ENCODE peak calls at places on chromosome 5, in eight cellular contexts. S is aorta, C is dorsolateral prefrontal cortex, H is colonic mucosa, N is BE2C, K is lower leg skin, L is adipocyte, G is cardiac fibroblast. I is an unnamed sample.

GRCh38 chr5:2756764-2757163 is 5.3 kb upstream of the IRX2 start:
- DNase-seq in S (no peak), C (no peak), H (no peak), N (no peak), K (no peak), L (no peak), G (no peak), I (no peak)

GRCh38 chr5:44332360-44332971 is 56.8 kb downstream of the FGF10 start:
- DNase-seq in S (no peak), C (no peak), H (no peak), N (no peak), K (no peak), L (peak), G (peak), I (peak)

GRCh38 chr5:59661306-59661705 is 232.2 kb downstream of the PDE4D start:
- DNase-seq in S (no peak), C (no peak), H (no peak), N (no peak), K (no peak), L (no peak), G (peak), I (no peak)

GRCh38 chr5:107215581-107215980 is 455.2 kb downstream of the EFNA5 start:
- DNase-seq in S (no peak), C (no peak), H (no peak), N (no peak), K (no peak), L (no peak), G (peak), I (no peak)

GRCh38 chr5:33892419-33893151 is 795 bp upstream of the ADAMTS12 start:
- DNase-seq in S (peak), C (no peak), H (no peak), N (no peak), K (no peak), L (peak), G (peak), I (peak)

GRCh38 chr5:124678478-124678877 is 68.0 kb downstream of the ZNF608 start:
- DNase-seq in S (no peak), C (no peak), H (no peak), N (peak), K (no peak), L (no peak), G (no peak), I (no peak)

GRCh38 chr5:139843991-139844390 is 48.4 kb downstream of the PSD2 start:
- DNase-seq in S (peak), C (no peak), H (no peak), N (no peak), K (no peak), L (no peak), G (no peak), I (no peak)

GRCh38 chr5:30040483-30041116 is 1152.9 kb upstream of the CDH6 start:
- DNase-seq in S (no peak), C (no peak), H (peak), N (peak), K (no peak), L (peak), G (peak), I (peak)

GRCh38 chr5:94674841-94675382 is 56.4 kb downstream of the SLF1 start:
- DNase-seq in S (no peak), C (no peak), H (no peak), N (no peak), K (no peak), L (peak), G (peak), I (peak)

GRCh38 chr5:142587354-142587965 is 98.4 kb downstream of the FGF1 start:
- DNase-seq in S (no peak), C (no peak), H (peak), N (peak), K (peak), L (peak), G (peak), I (peak)

GRCh38 chr5:45696206-45696836 is at the start of gene HCN1:
- DNase-seq in S (peak), C (peak), H (peak), N (peak), K (peak), L (peak), G (peak), I (peak)

GRCh38 chr5:135039526-135040296 is 5.7 kb upstream of the PITX1 start:
- DNase-seq in S (peak), C (no peak), H (no peak), N (no peak), K (no peak), L (peak), G (no peak), I (no peak)

GRCh38 chr5:146026307-146027010 is 78.9 kb downstream of the PLAC8L1 start:
- DNase-seq in S (no peak), C (no peak), H (no peak), N (no peak), K (no peak), L (no peak), G (no peak), I (no peak)

GRCh38 chr5:113050606-113051391 is 74.2 kb downstream of the DCP2 start:
- DNase-seq in S (no peak), C (no peak), H (no peak), N (no peak), K (no peak), L (peak), G (peak), I (peak)

DNA sequence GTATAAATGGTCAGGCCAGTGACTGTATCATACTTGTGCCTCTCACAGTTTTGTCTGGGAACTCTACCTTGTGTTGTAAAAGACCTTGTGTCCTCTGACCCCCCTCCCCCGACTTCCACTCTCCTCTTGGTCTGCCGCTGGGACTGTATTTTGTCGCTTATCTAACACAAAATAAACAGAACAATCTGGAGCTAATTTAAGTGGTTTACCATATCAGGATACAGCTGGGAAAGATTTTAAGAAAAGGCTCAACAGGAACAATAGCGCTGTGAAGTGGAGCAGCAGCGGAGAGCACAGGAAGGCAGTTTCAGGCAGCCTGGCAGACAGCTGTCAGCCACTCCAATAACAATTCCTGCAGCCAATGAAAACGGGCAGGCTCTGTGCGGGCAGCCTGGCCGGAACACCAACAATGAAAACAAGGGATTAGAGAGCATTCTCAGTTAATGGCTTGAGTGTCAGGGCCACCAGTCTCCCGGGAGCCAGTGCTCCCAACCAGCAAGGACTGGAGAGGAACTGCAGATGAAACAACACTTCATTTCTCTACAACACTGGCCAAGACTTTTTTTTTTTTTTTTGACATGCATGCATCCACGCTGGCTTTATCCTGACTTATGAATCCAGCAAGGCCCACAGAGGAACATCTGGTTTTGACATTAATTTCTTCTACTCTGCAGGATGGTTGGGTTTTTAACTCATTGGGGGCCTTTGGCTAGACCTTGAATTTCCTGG is 76.8 kb downstream of the ARSB start:
- DNase-seq in S (no peak), C (peak), H (peak), N (peak), K (no peak), L (peak), G (peak), I (peak)
- H3K4me3 ChIP-seq in S (no peak), C (peak), H (no peak), N (peak), K (no peak), L (peak), G (peak), I (peak)

GRCh38 chr5:151597749-151598148 is 6.6 kb upstream of the FAT2 start:
- DNase-seq in S (no peak), C (no peak), H (no peak), N (no peak), K (no peak), L (no peak), G (no peak), I (no peak)
- H3K4me3 ChIP-seq in S (no peak), C (no peak), H (no peak), N (no peak), K (no peak), L (no peak), G (no peak), I (no peak)

GRCh38 chr5:131794596-131794995 is 2.2 kb downstream of the FNIP1 start:
- DNase-seq in S (no peak), C (no peak), H (no peak), N (no peak), K (no peak), L (no peak), G (no peak), I (no peak)
- H3K4me3 ChIP-seq in S (no peak), C (peak), H (no peak), N (no peak), K (no peak), L (peak), G (no peak), I (peak)

GRCh38 chr5:14250094-14250777 is 107.1 kb downstream of the TRIO start:
- DNase-seq in S (peak), C (peak), H (peak), N (peak), K (peak), L (peak), G (peak), I (peak)
- H3K4me3 ChIP-seq in S (no peak), C (peak), H (no peak), N (peak), K (no peak), L (peak), G (peak), I (peak)

GRCh38 chr5:175443514-175444059 is 395 bp downstream of the DRD1 start:
- DNase-seq in S (peak), C (no peak), H (no peak), N (no peak), K (no peak), L (no peak), G (peak), I (peak)
- H3K4me3 ChIP-seq in S (peak), C (peak), H (no peak), N (no peak), K (no peak), L (peak), G (no peak), I (no peak)

GRCh38 chr5:166373817-166374216 is 1917.6 kb upstream of the WWC1 start:
- DNase-seq in S (no peak), C (no peak), H (no peak), N (no peak), K (no peak), L (no peak), G (no peak), I (no peak)
- H3K4me3 ChIP-seq in S (no peak), C (no peak), H (no peak), N (no peak), K (no peak), L (no peak), G (no peak), I (no peak)

DNA sequence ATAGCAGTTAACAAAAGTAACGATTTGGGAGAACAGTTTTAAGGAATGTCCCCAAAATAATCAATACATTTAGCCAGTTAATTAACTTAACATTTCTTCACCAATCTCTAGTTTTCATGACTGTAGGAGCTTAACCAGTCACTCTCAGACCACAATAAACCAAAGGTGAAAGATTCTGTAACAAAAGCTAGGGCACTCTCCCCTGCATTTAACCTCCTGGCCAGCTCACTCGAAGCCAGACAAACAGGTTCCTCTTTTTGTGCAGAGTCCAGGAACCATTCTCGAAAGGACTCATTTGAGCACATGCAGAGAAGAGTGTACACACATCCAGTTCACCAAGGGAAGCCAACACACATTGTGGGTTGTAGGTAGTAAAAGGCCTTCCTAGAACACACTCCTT is 6.5 kb downstream of the IL7R start:
- DNase-seq in S (no peak), C (no peak), H (no peak), N (no peak), K (no peak), L (no peak), G (no peak), I (no peak)
- H3K4me3 ChIP-seq in S (no peak), C (no peak), H (no peak), N (no peak), K (no peak), L (no peak), G (no peak), I (no peak)

DNA sequence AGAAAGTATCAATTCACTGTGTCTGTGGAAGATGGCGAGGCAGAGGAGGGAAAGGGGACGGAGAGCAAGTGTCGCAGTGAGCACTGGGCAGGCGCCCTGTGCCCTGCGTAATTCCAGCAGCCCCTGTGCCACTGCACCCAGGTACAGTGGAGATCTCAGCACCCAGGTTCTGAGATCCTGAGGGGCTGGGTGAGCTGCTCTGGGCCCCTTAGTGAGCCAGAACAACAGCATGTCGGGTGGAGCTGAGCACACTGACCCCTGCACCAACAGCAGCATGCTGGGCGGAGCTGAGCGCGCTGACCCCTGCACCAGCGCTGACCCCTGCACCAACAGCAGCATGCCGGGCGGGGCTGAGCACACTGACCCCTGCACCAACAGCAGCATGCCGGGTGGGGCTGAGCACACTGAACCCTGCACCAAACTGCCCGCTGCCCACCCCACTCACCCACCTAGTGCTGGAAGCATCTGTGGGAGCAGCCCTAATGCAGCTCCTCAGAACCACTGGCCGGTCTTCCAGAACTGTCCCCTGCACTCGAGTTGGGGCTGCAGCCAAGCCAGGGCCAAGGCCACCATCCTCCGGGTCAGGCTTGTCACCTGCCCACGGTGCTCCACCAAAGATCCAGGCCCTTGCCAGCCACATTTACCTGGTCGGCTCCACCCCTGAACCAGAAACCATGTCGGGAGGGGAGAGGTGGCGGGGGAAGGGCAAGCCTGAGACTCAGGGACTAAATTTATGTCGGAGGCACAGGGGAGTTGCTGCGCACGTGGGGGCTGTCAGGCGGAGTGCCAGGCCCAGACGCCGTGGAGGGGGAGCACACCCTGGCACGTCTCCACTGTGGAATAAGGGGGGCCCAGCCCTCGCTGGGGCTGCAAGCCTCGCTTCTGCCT is 80.4 kb downstream of the ADAMTS2 start:
- DNase-seq in S (no peak), C (peak), H (no peak), N (peak), K (peak), L (no peak), G (no peak), I (no peak)
- H3K4me3 ChIP-seq in S (no peak), C (peak), H (no peak), N (no peak), K (no peak), L (peak), G (no peak), I (peak)

GRCh38 chr5:76716456-76717157 is 681 bp downstream of the F2R start:
- DNase-seq in S (no peak), C (no peak), H (peak), N (peak), K (no peak), L (peak), G (peak), I (peak)

GRCh38 chr5:76715484-76715733 is 517 bp upstream of the F2R start:
- DNase-seq in S (no peak), C (no peak), H (no peak), N (no peak), K (no peak), L (no peak), G (no peak), I (no peak)

GRCh38 chr5:76717222-76718083 is 1.5 kb downstream of the F2R start:
- DNase-seq in S (no peak), C (no peak), H (no peak), N (no peak), K (no peak), L (no peak), G (no peak), I (peak)

GRCh38 chr5:76715734-76716455 is at the start of gene F2R:
- DNase-seq in S (peak), C (no peak), H (peak), N (peak), K (peak), L (peak), G (peak), I (peak)

DNA sequence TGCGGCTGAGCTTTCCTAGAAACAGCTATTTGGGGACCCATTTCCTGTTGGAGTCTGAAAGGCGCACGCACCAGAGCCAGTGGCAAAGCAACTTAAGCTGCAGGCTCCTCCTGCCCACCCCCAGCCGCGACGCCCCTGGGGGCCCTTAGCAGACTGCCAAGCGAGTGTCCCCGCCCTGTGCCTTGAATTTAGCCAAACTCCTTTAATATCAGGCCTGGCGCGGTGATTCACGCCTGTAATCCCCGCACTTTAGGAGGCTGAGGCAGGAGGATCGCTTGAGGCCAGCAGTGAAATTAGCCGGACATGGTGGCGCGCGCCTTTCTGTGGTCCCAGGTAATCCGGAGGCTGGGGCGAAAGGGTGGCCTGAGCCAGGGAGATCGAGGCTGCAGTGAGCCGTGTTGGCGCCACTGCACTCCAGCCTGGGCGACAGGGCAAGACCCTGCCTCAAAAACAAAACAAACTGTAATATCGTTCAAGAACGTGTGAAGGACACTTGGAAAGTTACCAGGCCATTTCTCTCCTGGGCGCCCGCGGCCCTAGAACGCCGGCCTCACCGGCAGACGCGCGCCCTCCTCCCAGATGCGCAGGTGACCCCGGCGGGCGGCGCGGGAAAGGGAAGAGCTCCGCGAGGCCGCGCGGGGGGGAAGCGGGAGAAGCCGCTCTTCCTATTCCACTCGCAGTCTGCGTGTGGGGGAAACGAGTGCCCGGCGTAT is 999 bp upstream of the F2R start:
- DNase-seq in S (no peak), C (no peak), H (peak), N (no peak), K (no peak), L (no peak), G (no peak), I (no peak)
- H3K4me3 ChIP-seq in S (peak), C (peak), H (peak), N (no peak), K (peak), L (peak), G (peak), I (peak)